ENCODE peak calls at places on chromosomes 3 and 15, in five cellular contexts. Z is fibroblast of lung, U is foreskin fibroblast, Y is cardiac fibroblast, M is mucosa of descending colon. N is an unnamed sample.
A peak's percentile ranks its signal among the peaks of the same experiment; 100 is the strongest.

GRCh38 chr3:76610150-76610549 is 429.7 kb upstream of the ROBO2 start:
- DNase-seq in Z (no peak), U (no peak), Y (no peak), M (no peak), N (no peak)

GRCh38 chr3:10371167-10371566 is 50.3 kb upstream of the SEC13 start:
- DNase-seq in Z (peak; percentile 44), U (no peak), Y (peak; percentile 25), M (no peak), N (no peak)

GRCh38 chr3:104745313-104745712 is 621.4 kb upstream of the ALCAM start:
- DNase-seq in Z (no peak), U (no peak), Y (no peak), M (no peak), N (no peak)

GRCh38 chr15:57640935-57641682 is 49.4 kb downstream of the MYZAP start:
- DNase-seq in Z (peak; percentile 13), U (peak; percentile 67), Y (peak; percentile 59), M (no peak), N (no peak)

GRCh38 chr15:31083394-31083790 is 18.1 kb downstream of the TRPM1 start:
- DNase-seq in Z (no peak), U (no peak), Y (no peak), M (peak; percentile 70), N (no peak)

GRCh38 chr15:57334257-57334656 is 42.0 kb upstream of the CGNL1 start:
- DNase-seq in Z (peak; percentile 55), U (peak; percentile 25), Y (peak; percentile 38), M (no peak), N (no peak)

GRCh38 chr3:143439785-143440184 is 320.2 kb downstream of the CHST2 start:
- DNase-seq in Z (no peak), U (peak; percentile 40), Y (no peak), M (no peak), N (no peak)

GRCh38 chr3:181484026-181484425 is 227.7 kb upstream of the SOX2 start:
- DNase-seq in Z (no peak), U (no peak), Y (no peak), M (no peak), N (no peak)

GRCh38 chr3:181698263-181698944 is 13.3 kb upstream of the SOX2 start:
- DNase-seq in Z (no peak), U (no peak), Y (no peak), M (no peak), N (no peak)

GRCh38 chr15:41661529-41662225 is 1.5 kb downstream of the MGA start:
- DNase-seq in Z (peak; percentile 87), U (peak; percentile 84), Y (peak; percentile 75), M (peak; percentile 78), N (peak; percentile 46)

GRCh38 chr15:80679167-80679804 is 15.8 kb upstream of the ABHD17C start:
- DNase-seq in Z (no peak), U (no peak), Y (no peak), M (no peak), N (no peak)

GRCh38 chr3:122030381-122031122 is 8.5 kb upstream of the ILDR1 start:
- DNase-seq in Z (peak; percentile 53), U (peak; percentile 8), Y (peak; percentile 46), M (no peak), N (peak; percentile 53)

GRCh38 chr3:170201527-170201926 is 20.0 kb upstream of the PHC3 start:
- DNase-seq in Z (no peak), U (no peak), Y (no peak), M (no peak), N (no peak)

GRCh38 chr3:171528102-171528501 is 67.9 kb upstream of the TNIK start:
- DNase-seq in Z (peak; percentile 11), U (peak; percentile 42), Y (peak; percentile 39), M (no peak), N (no peak)

GRCh38 chr3:189724366-189724765 is 93.2 kb downstream of the TP63 start:
- DNase-seq in Z (no peak), U (peak; percentile 71), Y (peak; percentile 56), M (no peak), N (no peak)